ENCODE peak calls at places on chromosomes 7 and 10, in six cellular contexts. Z is GM23338; Y is DND-41; M is tibial nerve; X is naive thymus-derived CD4-positive, alpha-beta T cell; Q is heart left ventricle. O is an unnamed sample.
A peak's percentile ranks its signal among the peaks of the same experiment; 100 is the strongest.

GRCh38 chr10:108363566-108363965 is 1199.1 kb upstream of the SORCS1 start:
- DNase-seq in X (no peak), Z (no peak), Q (no peak), Y (no peak), M (no peak), O (no peak)

GRCh38 chr10:3173173-3173878 is 744 bp upstream of the PITRM1 start:
- DNase-seq in Z (peak; percentile 98), Q (no peak), X (no peak), Y (no peak), M (no peak), O (peak; percentile 50)

GRCh38 chr10:103682042-103682441 is 173.3 kb downstream of the SH3PXD2A start:
- DNase-seq in Y (no peak), X (no peak), Z (no peak), Q (no peak), M (no peak), O (no peak)

GRCh38 chr7:153641202-153641601 is 411.0 kb upstream of the DPP6 start:
- DNase-seq in Z (no peak), Q (no peak), X (no peak), Y (no peak), M (no peak), O (no peak)

GRCh38 chr7:96093435-96093834 is 228.5 kb downstream of the SLC25A13 start:
- DNase-seq in X (no peak), Z (no peak), Q (no peak), Y (no peak), M (no peak), O (peak; percentile 66)

GRCh38 chr7:5204546-5204945 is 14.5 kb downstream of the WIPI2 start:
- DNase-seq in Q (no peak), M (no peak), X (no peak), Z (no peak), Y (no peak), O (no peak)

GRCh38 chr10:124936813-124937212 is 5.1 kb upstream of the ZRANB1 start:
- DNase-seq in X (no peak), Z (no peak), M (no peak), Y (no peak), Q (no peak), O (no peak)

GRCh38 chr7:17779381-17779780 is 160.9 kb downstream of the SNX13 start:
- DNase-seq in Y (no peak), X (no peak), Q (no peak), Z (no peak), M (no peak), O (no peak)

GRCh38 chr7:17105701-17106100 is 192.8 kb upstream of the AHR start:
- DNase-seq in Z (no peak), Q (no peak), M (no peak), Y (no peak), X (no peak), O (no peak)

GRCh38 chr10:61475449-61475873 is 22.3 kb upstream of the TMEM26 start:
- DNase-seq in X (no peak), M (no peak), Z (no peak), Y (no peak), Q (no peak), O (no peak)

GRCh38 chr7:157320607-157320979 is 16.2 kb upstream of the DNAJB6 start:
- DNase-seq in Y (peak; percentile 60), M (peak; percentile 21), Q (no peak), X (no peak), Z (no peak), O (no peak)

GRCh38 chr7:6271694-6272371 is 591 bp downstream of the CYTH3 start:
- DNase-seq in X (peak; percentile 31), Z (no peak), Y (peak; percentile 23), Q (no peak), M (no peak), O (no peak)

GRCh38 chr10:25678220-25678619 is 255.8 kb upstream of the MYO3A start:
- DNase-seq in X (no peak), M (no peak), Y (no peak), Z (no peak), Q (no peak), O (no peak)

GRCh38 chr10:70523549-70523948 is 45.0 kb downstream of the PALD1 start:
- DNase-seq in M (no peak), Q (no peak), Y (no peak), Z (no peak), X (no peak), O (no peak)

GRCh38 chr7:107276220-107276827 is 107.5 kb downstream of the HBP1 start:
- DNase-seq in Q (no peak), Y (no peak), Z (no peak), M (no peak), X (no peak), O (no peak)

GRCh38 chr10:91082447-91082846 is 138.0 kb upstream of the PCGF5 start:
- DNase-seq in M (no peak), X (no peak), Q (no peak), Z (no peak), Y (no peak), O (no peak)

GRCh38 chr10:7408003-7408493 is 2.8 kb downstream of the SFMBT2 start:
- DNase-seq in Q (peak; percentile 81), Z (peak; percentile 63), X (peak; percentile 53), Y (peak; percentile 63), M (no peak), O (no peak)

GRCh38 chr10:488933-489215 is 200.6 kb downstream of the DIP2C start:
- DNase-seq in Y (no peak), Z (no peak), X (no peak), M (no peak), Q (no peak), O (no peak)

GRCh38 chr10:74502963-74503608 is 323.3 kb upstream of the KAT6B start:
- DNase-seq in Y (no peak), X (no peak), Q (no peak), Z (no peak), M (no peak), O (no peak)

GRCh38 chr7:8000315-8000941 is 31.8 kb downstream of the GLCCI1 start:
- DNase-seq in Z (no peak), Y (no peak), M (no peak), X (no peak), Q (no peak), O (no peak)

GRCh38 chr10:100728928-100729876 is 16.2 kb upstream of the PAX2 start:
- DNase-seq in M (no peak), Q (no peak), X (no peak), Z (peak; percentile 87), Y (no peak), O (no peak)

GRCh38 chr7:137402535-137403258 is 59.2 kb upstream of the PTN start:
- DNase-seq in Q (no peak), M (no peak), X (no peak), Y (no peak), Z (peak; percentile 47), O (no peak)
- H3K27ac ChIP-seq in Q (no peak overlapping the region), M (no peak overlapping the region), X (no peak overlapping the region), Y (no peak overlapping the region), Z (peak overlapping the region; percentile 29), O (no peak overlapping the region)

GRCh38 chr7:98974906-98975816 is 96.8 kb downstream of the TRRAP start:
- DNase-seq in M (no peak), Y (no peak), X (no peak), Q (peak; percentile 78), Z (no peak), O (no peak)
- H3K4me3 ChIP-seq in M (no peak overlapping the region), Y (no peak overlapping the region), X (no peak overlapping the region), Q (no peak overlapping the region), Z (no peak overlapping the region), O (no peak overlapping the region)

GRCh38 chr10:42782446-42783180 is at the start of gene BMS1:
- DNase-seq in M (peak; percentile 68), X (peak; percentile 90), Q (peak; percentile 92), Y (peak; percentile 94), Z (peak; percentile 95), O (peak; percentile 91)

GRCh38 chr10:42790835-42791234 is 8.2 kb downstream of the BMS1 start:
- DNase-seq in Z (no peak), M (no peak), Q (no peak), X (no peak), Y (no peak), O (no peak)

GRCh38 chr10:42783181-42783549 is 570 bp downstream of the BMS1 start:
- DNase-seq in X (no peak), M (no peak), Z (no peak), Q (no peak), Y (peak; percentile 8), O (no peak)

GRCh38 chr10:42781893-42782445 is 626 bp upstream of the BMS1 start:
- DNase-seq in Y (no peak), Z (no peak), M (no peak), Q (no peak), X (no peak), O (no peak)

DNA sequence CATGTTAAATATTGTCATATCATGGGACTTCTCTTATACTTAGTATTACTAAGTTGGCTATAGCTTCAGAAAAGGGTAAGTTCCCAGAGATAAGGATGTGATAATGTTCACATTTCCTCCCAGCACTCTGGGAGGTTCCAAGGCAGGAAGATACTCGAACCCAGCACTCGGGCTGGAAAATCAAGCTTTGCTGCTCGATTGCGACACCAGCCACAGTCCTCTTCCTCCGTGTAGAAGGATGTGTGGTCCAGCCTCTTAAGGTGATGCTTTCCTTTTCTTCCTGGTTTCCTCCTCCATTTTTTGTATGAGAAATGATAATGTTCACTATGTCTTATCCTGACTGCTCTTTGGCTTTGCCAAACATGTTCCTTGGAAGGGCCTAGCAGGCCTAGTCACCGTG is 3.2 kb downstream of the BMS1 start:
- DNase-seq in Q (no peak), Y (no peak), M (no peak), X (no peak), Z (no peak), O (no peak)
- H3K27ac ChIP-seq in Q (no peak overlapping the region), Y (no peak overlapping the region), M (no peak overlapping the region), X (no peak overlapping the region), Z (no peak overlapping the region), O (no peak overlapping the region)

GRCh38 chr7:47480576-47481538 is 101.1 kb downstream of the TNS3 start:
- DNase-seq in Y (no peak), Q (no peak), X (no peak), Z (peak; percentile 77), M (no peak), O (no peak)
- H3K4me3 ChIP-seq in Y (no peak overlapping the region), Q (peak overlapping the region; percentile 49), X (no peak overlapping the region), Z (peak overlapping the region; percentile 22), M (no peak overlapping the region), O (no peak overlapping the region)

GRCh38 chr10:11148638-11149037 is 131.0 kb downstream of the CELF2 start:
- DNase-seq in X (no peak), Q (no peak), M (no peak), Y (no peak), Z (no peak), O (no peak)
- H3K27ac ChIP-seq in X (peak overlapping the region; percentile 94), Q (peak overlapping the region; percentile 36), M (no peak overlapping the region), Y (no peak overlapping the region), Z (no peak overlapping the region), O (no peak overlapping the region)

GRCh38 chr10:98168147-98168546 is 33.7 kb downstream of the R3HCC1L start:
- DNase-seq in Z (peak; percentile 7), Q (no peak), X (no peak), Y (no peak), M (no peak), O (no peak)
- H3K4me3 ChIP-seq in Z (peak overlapping the region; percentile 39), Q (no peak overlapping the region), X (no peak overlapping the region), Y (no peak overlapping the region), M (no peak overlapping the region), O (no peak overlapping the region)